ENCODE peak calls at places on chromosomes 1 and 21, in four cellular contexts. S is HCT116, F is K562, J is H1. B is an unnamed sample.

GRCh38 chr1:147600119-147601111 is 59.1 kb downstream of the BCL9 start:
- DNase-seq in F (peak), S (no peak), J (no peak), B (no peak)

GRCh38 chr1:19139711-19140110 is 70.4 kb downstream of the UBR4 start:
- DNase-seq in S (no peak), F (no peak), J (no peak), B (no peak)

GRCh38 chr1:53306168-53306567 is 21.7 kb downstream of the LRP8 start:
- DNase-seq in F (no peak), J (no peak), S (no peak), B (no peak)

GRCh38 chr1:2192031-2192995 is 2.3 kb downstream of the FAAP20 start:
- DNase-seq in F (no peak), J (no peak), S (no peak), B (no peak)

GRCh38 chr1:30701266-30701650 is 22.1 kb downstream of the MATN1 start:
- DNase-seq in F (no peak), S (no peak), J (no peak), B (no peak)

GRCh38 chr1:9538669-9539164 is 548 bp upstream of the SLC25A33 start:
- DNase-seq in J (no peak), F (no peak), S (no peak), B (no peak)

GRCh38 chr1:235090406-235091069 is 38.1 kb downstream of the TOMM20 start:
- DNase-seq in S (no peak), J (no peak), F (no peak), B (no peak)

GRCh38 chr1:163300569-163300968 is 21.2 kb upstream of the NUF2 start:
- DNase-seq in S (no peak), F (no peak), J (no peak), B (no peak)

GRCh38 chr1:209653915-209654351 is 1.7 kb upstream of the LAMB3 start:
- DNase-seq in S (no peak), F (no peak), J (no peak), B (no peak)

GRCh38 chr1:161720341-161720887 is 930 bp upstream of the FCRLB start:
- DNase-seq in F (no peak), S (no peak), J (no peak), B (no peak)

GRCh38 chr1:156384658-156385057 is 15.6 kb downstream of the RHBG start:
- DNase-seq in J (no peak), F (no peak), S (no peak), B (no peak)

GRCh38 chr1:11721301-11721700 is 14.6 kb upstream of the AGTRAP start:
- DNase-seq in F (no peak), S (no peak), J (no peak), B (no peak)

GRCh38 chr1:155069551-155070391 is 6.2 kb downstream of the EFNA4 start:
- DNase-seq in S (no peak), J (no peak), F (no peak), B (no peak)

GRCh38 chr1:155070392-155070700 is 6.8 kb downstream of the EFNA4 start:
- DNase-seq in S (no peak), J (no peak), F (no peak), B (no peak)

GRCh38 chr1:155071701-155072100 is 6.9 kb upstream of the EFNA3 start:
- DNase-seq in J (peak), S (no peak), F (peak), B (no peak)

GRCh38 chr1:155070721-155071556 is 7.4 kb downstream of the EFNA4 start:
- DNase-seq in J (peak), F (peak), S (no peak), B (no peak)

DNA sequence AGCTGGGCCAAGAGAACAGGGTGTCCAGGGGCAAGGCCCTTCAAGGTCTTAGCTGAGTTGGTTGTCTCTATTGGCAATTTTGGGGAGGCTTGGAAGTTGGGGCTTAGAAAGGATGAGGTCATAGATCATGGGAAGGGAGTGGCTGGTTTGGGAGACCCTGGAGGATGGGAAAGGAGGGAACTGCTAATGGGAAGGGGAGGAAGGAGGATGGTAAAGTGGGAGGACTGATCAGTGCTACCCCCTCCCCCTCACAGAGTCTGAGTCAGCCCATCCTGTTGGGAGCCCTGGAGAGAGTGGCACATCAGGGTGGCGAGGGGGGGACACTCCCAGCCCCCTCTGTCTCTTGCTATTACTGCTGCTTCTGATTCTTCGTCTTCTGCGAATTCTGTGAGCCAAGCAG is 5.1 kb downstream of the EFNA4 start:
- DNase-seq in J (no peak), S (no peak), F (no peak), B (no peak)
- TF ChIP-seq EGR1 in J (no peak), S (no peak), F (no peak), B (no peak)

GRCh38 chr1:27090921-27091320 is 64.0 kb downstream of the SLC9A1 start:
- DNase-seq in J (no peak), F (no peak), S (no peak), B (no peak)

GRCh38 chr1:27097484-27097917 is 57.4 kb downstream of the SLC9A1 start:
- DNase-seq in S (peak), F (peak), J (peak), B (no peak)

GRCh38 chr1:27098447-27099153 is 56.3 kb downstream of the SLC9A1 start:
- DNase-seq in J (no peak), S (no peak), F (no peak), B (no peak)

GRCh38 chr1:27087371-27087941 is 67.5 kb downstream of the SLC9A1 start:
- DNase-seq in S (no peak), J (no peak), F (no peak), B (no peak)

GRCh38 chr1:27092888-27093287 is 62.0 kb downstream of the SLC9A1 start:
- DNase-seq in S (no peak), J (no peak), F (no peak), B (no peak)
- TF ChIP-seq EGR1 in S (no peak), J (no peak), F (no peak), B (no peak)

GRCh38 chr1:244013100-244013499 is 38.0 kb upstream of the ZBTB18 start:
- DNase-seq in F (no peak), J (no peak), S (no peak), B (no peak)

GRCh38 chr1:244010599-244011211 is 40.4 kb upstream of the ZBTB18 start:
- DNase-seq in S (no peak), J (no peak), F (no peak), B (no peak)

GRCh38 chr1:244011796-244012195 is 39.3 kb upstream of the ZBTB18 start:
- DNase-seq in J (no peak), S (no peak), F (no peak), B (no peak)

GRCh38 chr1:244011251-244011650 is 39.8 kb upstream of the ZBTB18 start:
- DNase-seq in F (no peak), J (no peak), S (no peak), B (no peak)

GRCh38 chr1:244012232-244012631 is 38.9 kb upstream of the ZBTB18 start:
- DNase-seq in J (no peak), F (no peak), S (no peak), B (no peak)
- TF ChIP-seq EGR1 in J (no peak), F (no peak), S (no peak), B (no peak)

GRCh38 chr1:175857756-175858155 is 114.4 kb upstream of the TNR start:
- DNase-seq in J (no peak), F (no peak), S (no peak), B (no peak)
- TF ChIP-seq EGR1 in J (no peak), F (no peak), S (no peak), B (no peak)

DNA sequence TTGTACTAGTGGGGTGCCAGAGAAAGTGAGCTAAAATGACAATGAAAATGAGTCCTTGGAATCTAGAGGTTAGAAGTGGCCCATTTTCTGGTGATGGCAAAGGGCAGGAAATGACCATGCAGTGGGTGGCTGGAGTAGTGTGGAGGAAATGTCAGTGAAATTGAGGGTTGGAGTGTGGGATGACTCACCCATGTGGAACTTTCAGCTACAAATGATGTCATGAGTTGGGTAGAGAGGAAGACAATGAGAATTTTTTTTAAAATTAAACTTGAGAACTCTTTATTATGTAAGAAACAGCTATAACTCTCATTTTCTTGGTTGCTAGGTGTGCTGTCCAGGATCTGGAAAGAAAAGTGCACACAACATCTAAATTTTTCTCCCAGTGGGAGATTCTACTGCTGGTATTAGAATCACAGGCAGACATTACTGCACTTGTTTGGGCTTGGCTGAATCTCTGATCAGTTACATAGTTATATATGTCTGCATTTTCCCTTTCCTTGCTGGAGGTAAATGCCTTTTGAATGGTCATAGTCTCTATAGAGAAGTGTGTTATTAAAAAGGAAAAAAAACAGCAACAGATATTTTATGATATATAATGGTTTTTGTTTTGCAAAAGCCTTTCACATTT is 56.8 kb upstream of the GNG12 start:
- DNase-seq in F (peak), J (no peak), S (peak), B (no peak)
- TF ChIP-seq EGR1 in F (peak), J (no peak), S (peak), B (no peak)

DNA sequence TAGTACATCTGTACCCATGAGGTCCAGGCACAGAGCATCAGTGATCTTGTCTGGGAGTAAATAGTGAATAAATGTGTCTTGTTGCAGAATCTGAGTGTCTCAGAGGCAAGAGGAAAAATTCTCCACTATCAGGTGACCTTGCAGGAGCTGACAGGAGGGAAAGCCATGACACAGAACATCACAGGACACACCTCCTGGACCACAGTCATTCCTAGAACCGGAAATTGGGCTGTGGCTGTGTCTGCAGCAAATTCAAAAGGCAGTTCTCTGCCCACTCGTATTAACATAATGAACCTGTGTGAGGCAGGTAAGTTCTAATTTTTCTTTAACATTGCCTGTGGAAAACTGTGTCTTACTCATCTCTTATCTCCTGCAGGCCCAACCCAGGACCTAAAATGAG is 43.1 kb downstream of the IL12RB2 start:
- DNase-seq in J (no peak), F (no peak), S (no peak), B (no peak)
- TF ChIP-seq EGR1 in J (no peak), F (no peak), S (no peak), B (no peak)

DNA sequence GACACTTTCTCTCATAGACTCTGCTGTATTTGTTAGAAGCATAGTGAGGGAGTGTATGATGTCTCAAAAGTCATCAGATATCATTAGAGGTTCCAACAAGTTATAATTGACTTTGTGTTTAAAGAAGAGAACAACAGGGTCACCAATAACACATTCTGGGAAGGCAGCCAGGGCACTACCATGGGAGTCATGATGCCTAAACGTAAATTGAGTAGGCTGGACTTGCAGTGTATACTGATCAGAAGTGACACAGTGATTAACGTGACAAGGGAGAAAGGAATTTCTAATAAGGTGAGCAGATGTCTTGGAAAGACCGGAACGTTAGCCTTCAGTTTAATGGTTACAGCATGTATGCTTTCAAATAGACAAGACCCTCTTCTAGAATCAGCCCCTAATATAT is 973.2 kb downstream of the NCAM2 start:
- DNase-seq in J (no peak), F (no peak), S (no peak), B (no peak)
- TF ChIP-seq EGR1 in J (no peak), F (no peak), S (no peak), B (no peak)

B was measured in GM12878.